ENCODE peak calls at places on chromosomes 16 and 17, in seven cellular contexts. Q is lung, O is left lung, A is DND-41, T is AG09319, L is IMR-90, X is AG04449. C is an unnamed sample.

GRCh38 chr17:77404812-77405581 is 264.2 kb downstream of the SEC14L1 start:
- DNase-seq in L (peak; percentile 86), X (peak; percentile 33), Q (peak; percentile 64), T (no peak), A (peak; percentile 93), O (no peak), C (no peak)

GRCh38 chr17:68248886-68249872 is 1.3 kb downstream of the AMZ2 start:
- DNase-seq in O (no peak), T (no peak), X (no peak), A (no peak), Q (no peak), L (no peak), C (no peak)

GRCh38 chr17:64216385-64217248 is 46.4 kb downstream of the TEX2 start:
- DNase-seq in T (no peak), O (no peak), Q (no peak), A (no peak), L (peak; percentile 32), X (no peak), C (no peak)

GRCh38 chr16:57810197-57811024 is 8.1 kb upstream of the KIFC3 start:
- DNase-seq in O (peak; percentile 96), A (peak; percentile 93), T (no peak), X (peak; percentile 36), Q (peak; percentile 89), L (peak; percentile 68), C (no peak)

GRCh38 chr17:75008373-75008772 is 4.1 kb upstream of the MRPL58 start:
- DNase-seq in A (no peak), Q (no peak), X (no peak), O (no peak), T (no peak), L (no peak), C (no peak)

GRCh38 chr16:13999895-14000425 is 71.2 kb upstream of the MRTFB start:
- DNase-seq in O (no peak), A (no peak), Q (no peak), X (no peak), T (no peak), L (no peak), C (no peak)

GRCh38 chr17:77959926-77960521 is 1.5 kb downstream of the TNRC6C start:
- DNase-seq in A (peak; percentile 44), O (no peak), L (peak; percentile 60), Q (no peak), X (no peak), T (no peak), C (no peak)

GRCh38 chr17:41003926-41004325 is 4.2 kb upstream of the KRTAP3-2 start:
- DNase-seq in Q (no peak), T (no peak), X (no peak), O (no peak), L (no peak), A (no peak), C (no peak)

GRCh38 chr17:6753006-6753445 is 2.8 kb upstream of the XAF1 start:
- DNase-seq in A (peak; percentile 72), X (peak; percentile 71), L (peak; percentile 77), O (no peak), T (peak; percentile 34), Q (peak; percentile 41), C (no peak)

GRCh38 chr17:75250009-75250471 is 11.4 kb downstream of the GGA3 start:
- DNase-seq in X (no peak), O (peak; percentile 37), T (no peak), L (peak; percentile 18), Q (no peak), A (no peak), C (no peak)

GRCh38 chr16:15996432-15997109 is 47.2 kb downstream of the ABCC1 start:
- DNase-seq in X (no peak), O (no peak), L (peak; percentile 93), A (no peak), T (peak; percentile 61), Q (peak; percentile 74), C (peak; percentile 7)

GRCh38 chr17:63706346-63707102 is 6.6 kb upstream of the LIMD2 start:
- DNase-seq in X (no peak), O (no peak), T (no peak), A (no peak), L (no peak), Q (no peak), C (no peak)

GRCh38 chr17:77738666-77739531 is 219.6 kb upstream of the TNRC6C start:
- DNase-seq in T (no peak), O (no peak), L (no peak), Q (no peak), A (no peak), X (no peak), C (no peak)

GRCh38 chr17:33335491-33336173 is 42.5 kb upstream of the ASIC2 start:
- DNase-seq in X (no peak), Q (no peak), L (no peak), O (no peak), A (no peak), T (no peak), C (no peak)

GRCh38 chr17:27384261-27384701 is 72.0 kb upstream of the KSR1 start:
- DNase-seq in A (no peak), O (no peak), X (peak; percentile 92), L (peak; percentile 96), T (peak; percentile 70), Q (no peak), C (no peak)

GRCh38 chr16:67548265-67549126 is 13.8 kb upstream of the CTCF start:
- DNase-seq in X (no peak), O (no peak), T (no peak), L (no peak), Q (no peak), A (no peak), C (no peak)

GRCh38 chr16:81137754-81138153 is 41.6 kb upstream of the GCSH start:
- DNase-seq in O (no peak), X (no peak), A (no peak), Q (no peak), L (no peak), T (no peak), C (no peak)

GRCh38 chr16:10729649-10730048 is 14.0 kb upstream of the NUBP1 start:
- DNase-seq in L (peak; percentile 38), X (no peak), O (no peak), Q (peak; percentile 54), A (no peak), T (peak; percentile 8), C (no peak)

GRCh38 chr16:5510819-5511370 is 413.3 kb upstream of the EEF2KMT start:
- DNase-seq in T (no peak), Q (no peak), A (no peak), O (no peak), L (no peak), X (no peak), C (no peak)
- TF ChIP-seq CTCF in T (no peak), Q (no peak), A (no peak), O (no peak), L (no peak), X (no peak), C (no peak)

GRCh38 chr16:20740007-20740883 is 1.4 kb downstream of the THUMPD1 start:
- DNase-seq in T (no peak), Q (no peak), X (no peak), A (peak; percentile 18), L (no peak), O (no peak), C (no peak)
- TF ChIP-seq CTCF in T (peak; percentile 28), Q (no peak), X (peak; percentile 21), A (peak; percentile 44), L (peak; percentile 32), O (no peak), C (peak; percentile 42)

GRCh38 chr17:44587339-44587738 is 30.1 kb downstream of the FZD2 start:
- DNase-seq in A (no peak), O (no peak), T (peak; percentile 63), L (peak; percentile 91), Q (peak; percentile 57), X (peak; percentile 86), C (no peak)

GRCh38 chr17:44578947-44579346 is 21.7 kb downstream of the FZD2 start:
- DNase-seq in X (no peak), O (no peak), Q (no peak), T (no peak), A (no peak), L (no peak), C (no peak)

GRCh38 chr17:44584498-44584897 is 27.2 kb downstream of the FZD2 start:
- DNase-seq in T (no peak), L (no peak), O (no peak), Q (no peak), A (no peak), X (no peak), C (no peak)

GRCh38 chr17:44585315-44585714 is 28.0 kb downstream of the FZD2 start:
- DNase-seq in A (no peak), X (no peak), O (no peak), Q (no peak), L (no peak), T (no peak), C (no peak)

DNA sequence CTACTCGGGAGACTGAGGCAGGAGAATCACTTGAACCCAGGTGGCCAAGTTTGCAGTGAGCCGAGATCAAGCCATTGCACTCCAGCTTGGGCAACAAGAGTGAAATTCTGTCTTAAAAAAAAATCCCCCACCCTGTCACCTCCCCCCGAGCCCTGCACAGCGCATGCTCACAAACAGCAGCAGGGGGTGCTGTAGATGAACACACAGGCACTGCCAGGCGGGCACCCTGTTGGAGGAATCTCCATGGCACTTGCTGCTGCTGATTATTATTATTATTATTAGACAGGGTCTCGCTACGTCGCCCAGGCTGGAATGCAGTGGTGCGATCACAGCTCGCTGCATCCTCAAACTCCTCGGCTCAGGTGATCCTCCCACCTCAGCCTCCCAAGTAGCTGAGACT is 24.6 kb downstream of the FZD2 start:
- DNase-seq in X (no peak), O (no peak), A (peak; percentile 26), Q (no peak), T (no peak), L (no peak), C (no peak)
- TF ChIP-seq CTCF in X (peak; percentile 36), O (peak; percentile 9), A (peak; percentile 48), Q (no peak), T (peak; percentile 26), L (peak; percentile 41), C (peak; percentile 16)

DNA sequence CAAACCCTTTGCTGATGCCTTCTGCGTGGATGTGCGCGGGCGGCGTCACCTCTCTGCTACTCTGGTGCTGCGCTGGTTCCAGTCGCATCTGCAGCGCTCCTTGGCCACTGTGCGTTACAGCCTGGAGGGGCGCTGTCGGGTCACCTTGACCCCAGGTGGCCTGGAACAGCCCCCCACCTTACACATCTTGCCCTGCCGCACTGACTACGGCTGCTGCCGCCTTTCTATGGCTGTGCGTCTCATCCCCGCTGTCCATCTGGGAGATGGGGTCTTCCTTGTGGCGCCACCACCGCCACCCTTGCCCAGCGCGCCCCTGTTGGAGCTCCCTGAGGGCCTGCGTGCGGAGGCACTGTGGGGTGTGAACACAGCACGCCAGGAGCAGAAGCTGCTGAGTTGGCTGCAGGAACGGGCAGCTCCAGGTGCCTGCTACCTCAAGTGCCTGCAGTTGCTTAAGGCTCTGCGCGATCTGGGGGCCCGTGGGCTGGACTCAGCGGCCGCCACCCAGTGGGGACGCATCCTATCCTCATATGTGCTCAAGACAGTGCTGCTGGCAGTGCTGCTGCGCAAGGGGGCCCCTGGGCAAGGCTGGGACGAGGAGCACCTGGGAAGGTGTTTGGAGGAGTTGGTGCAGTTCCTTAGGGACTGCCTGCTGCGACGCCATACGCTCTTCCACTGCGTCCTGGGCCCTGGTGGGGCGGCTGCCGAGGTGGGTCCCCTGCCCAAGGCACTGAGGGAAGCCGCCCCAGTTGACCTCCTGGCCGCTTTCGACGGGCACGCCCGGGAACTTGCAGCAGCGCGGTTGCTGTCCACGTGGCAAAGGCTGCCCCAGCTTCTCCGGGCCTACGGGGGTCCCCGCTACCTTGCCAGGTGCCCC is 1.6 kb downstream of the ITPRIPL2 start:
- DNase-seq in O (peak; percentile 76), Q (no peak), X (no peak), T (no peak), L (no peak), A (no peak), C (no peak)
- TF ChIP-seq CTCF in O (peak; percentile 23), Q (no peak), X (peak; percentile 39), T (peak; percentile 34), L (peak; percentile 35), A (no peak), C (no peak)